ENCODE peak calls at places on chromosomes 4 and X, in five cellular contexts. One of them, this sample, is unnamed.

GRCh38 chrX:108736509-108737479 is at the start of gene IRS4:
- DNase-seq in astrocyte of the spinal cord: no peak
- DNase-seq in stimulated activated CD8-positive, alpha-beta memory T cell treated with anti-CD3 and anti-CD28 coated beads, Interleukin-7, amount 100 ng/mL, for 24 hours: no peak
- DNase-seq in type B pancreatic cell: peak
- DNase-seq in kidney epithelial cell: no peak
- DNase-seq in this sample: peak

GRCh38 chrX:49266536-49267445 is 2.3 kb upstream of the FOXP3 start:
- DNase-seq in astrocyte of the spinal cord: no peak
- DNase-seq in kidney epithelial cell: no peak
- DNase-seq in stimulated activated CD8-positive, alpha-beta memory T cell treated with anti-CD3 and anti-CD28 coated beads, Interleukin-7, amount 100 ng/mL, for 24 hours: no peak
- DNase-seq in type B pancreatic cell: no peak
- DNase-seq in this sample: no peak

GRCh38 chr4:73707918-73708577 is 32.3 kb upstream of the CXCL8 start:
- DNase-seq in kidney epithelial cell: no peak
- DNase-seq in stimulated activated CD8-positive, alpha-beta memory T cell treated with anti-CD3 and anti-CD28 coated beads, Interleukin-7, amount 100 ng/mL, for 24 hours: no peak
- DNase-seq in type B pancreatic cell: no peak
- DNase-seq in astrocyte of the spinal cord: peak
- DNase-seq in this sample: peak

GRCh38 chr4:18022572-18023039 is 1.1 kb upstream of the LCORL start:
- DNase-seq in kidney epithelial cell: no peak
- DNase-seq in astrocyte of the spinal cord: peak
- DNase-seq in type B pancreatic cell: no peak
- DNase-seq in stimulated activated CD8-positive, alpha-beta memory T cell treated with anti-CD3 and anti-CD28 coated beads, Interleukin-7, amount 100 ng/mL, for 24 hours: no peak
- DNase-seq in this sample: no peak

GRCh38 chr4:90745176-90745575 is 618.0 kb downstream of the CCSER1 start:
- DNase-seq in astrocyte of the spinal cord: no peak
- DNase-seq in stimulated activated CD8-positive, alpha-beta memory T cell treated with anti-CD3 and anti-CD28 coated beads, Interleukin-7, amount 100 ng/mL, for 24 hours: no peak
- DNase-seq in type B pancreatic cell: no peak
- DNase-seq in kidney epithelial cell: no peak
- DNase-seq in this sample: no peak

GRCh38 chrX:153539171-153539978 is 21.9 kb downstream of the ATP2B3 start:
- DNase-seq in kidney epithelial cell: no peak
- DNase-seq in type B pancreatic cell: peak
- DNase-seq in stimulated activated CD8-positive, alpha-beta memory T cell treated with anti-CD3 and anti-CD28 coated beads, Interleukin-7, amount 100 ng/mL, for 24 hours: peak
- DNase-seq in astrocyte of the spinal cord: peak
- DNase-seq in this sample: peak

GRCh38 chrX:264634-265455 is 16.3 kb upstream of the PLCXD1 start:
- DNase-seq in type B pancreatic cell: no peak
- DNase-seq in kidney epithelial cell: no peak
- DNase-seq in astrocyte of the spinal cord: no peak
- DNase-seq in stimulated activated CD8-positive, alpha-beta memory T cell treated with anti-CD3 and anti-CD28 coated beads, Interleukin-7, amount 100 ng/mL, for 24 hours: no peak
- DNase-seq in this sample: no peak

GRCh38 chrX:49162620-49163019 is at the start of gene MAGIX:
- DNase-seq in type B pancreatic cell: no peak
- DNase-seq in kidney epithelial cell: no peak
- DNase-seq in stimulated activated CD8-positive, alpha-beta memory T cell treated with anti-CD3 and anti-CD28 coated beads, Interleukin-7, amount 100 ng/mL, for 24 hours: no peak
- DNase-seq in astrocyte of the spinal cord: no peak
- DNase-seq in this sample: no peak